ENCODE peak calls at places on chromosomes 13 and 19, in four cellular contexts. W is CD4-positive, CD25-positive, alpha-beta regulatory T cell; R is ascending aorta; J is pancreas. H is an unnamed sample.

GRCh38 chr19:50300814-50301606 is 28.2 kb downstream of the KCNC3 start:
- DNase-seq in J (no peak), W (no peak), R (no peak), H (no peak)

GRCh38 chr13:110642291-110642981 is 27.1 kb downstream of the NAXD start:
- DNase-seq in J (no peak), R (no peak), W (no peak), H (no peak)

GRCh38 chr13:41562541-41563178 is 105.3 kb downstream of the RGCC start:
- DNase-seq in J (no peak), W (no peak), R (no peak), H (no peak)

GRCh38 chr13:37481005-37481857 is 117.3 kb downstream of the POSTN start:
- DNase-seq in J (no peak), W (no peak), R (no peak), H (no peak)

GRCh38 chr13:77353980-77354379 is 27.1 kb upstream of the MYCBP2 start:
- DNase-seq in W (no peak), J (no peak), R (no peak), H (no peak)

GRCh38 chr13:109569938-109570711 is 216.3 kb downstream of the IRS2 start:
- DNase-seq in R (no peak), W (no peak), J (no peak), H (no peak)

GRCh38 chr13:71485913-71486312 is 381.1 kb downstream of the DACH1 start:
- DNase-seq in J (no peak), R (no peak), W (no peak), H (no peak)

GRCh38 chr13:109146912-109147624 is 517.7 kb downstream of the MYO16 start:
- DNase-seq in R (no peak), W (no peak), J (no peak), H (no peak)

GRCh38 chr13:37345869-37346268 is 240.4 kb upstream of the CSNK1A1L start:
- DNase-seq in J (no peak), W (no peak), R (no peak), H (no peak)

GRCh38 chr13:82833928-82834327 is 1048.3 kb downstream of the SLITRK1 start:
- DNase-seq in R (no peak), J (no peak), W (no peak), H (no peak)

GRCh38 chr13:41040584-41041334 is 20.6 kb upstream of the WBP4 start:
- DNase-seq in J (no peak), W (no peak), R (no peak), H (no peak)

GRCh38 chr19:39265321-39265916 is 2.8 kb upstream of the IFNL2 start:
- DNase-seq in W (no peak), R (no peak), J (no peak), H (no peak)

GRCh38 chr13:95124959-95125358 is 176.3 kb downstream of the ABCC4 start:
- DNase-seq in J (no peak), R (no peak), W (no peak), H (no peak)

GRCh38 chr13:79765331-79765730 is 284.4 kb downstream of the NDFIP2 start:
- DNase-seq in R (no peak), W (no peak), J (no peak), H (no peak)

GRCh38 chr19:18401580-18402112 is 4.2 kb upstream of the LRRC25 start:
- DNase-seq in R (peak; percentile 80), J (peak; percentile 54), W (no peak), H (peak; percentile 85)

GRCh38 chr13:51832471-51833152 is 12.4 kb downstream of the TMEM272 start:
- DNase-seq in R (no peak), W (peak; percentile 46), J (no peak), H (peak; percentile 26)

GRCh38 chr19:15432018-15432494 is 13.3 kb upstream of the AKAP8L start:
- DNase-seq in R (no peak), W (no peak), J (no peak), H (no peak)

GRCh38 chr13:40777166-40777956 is 6.4 kb upstream of the MRPS31 start:
- DNase-seq in J (peak; percentile 45), W (no peak), R (no peak), H (peak; percentile 43)

GRCh38 chr19:21604351-21604926 is 99.0 kb downstream of the ZNF429 start:
- DNase-seq in R (no peak), J (no peak), W (no peak), H (no peak)

GRCh38 chr13:111423168-111423785 is 102.8 kb downstream of the TEX29 start:
- DNase-seq in W (no peak), J (no peak), R (no peak), H (no peak)

GRCh38 chr19:11381535-11382369 is 2.4 kb downstream of the EPOR start:
- DNase-seq in J (peak; percentile 46), R (peak; percentile 89), W (peak; percentile 76), H (peak; percentile 78)
- H3K4me1 ChIP-seq in J (peaks cover 13% of the 10 kb centered on the region), R (peaks cover 48% of the 10 kb centered on the region), W (peaks cover 52% of the 10 kb centered on the region), H (peaks cover 26% of the 10 kb centered on the region)

GRCh38 chr19:954672-955494 is 29.0 kb downstream of the ARID3A start:
- DNase-seq in R (no peak), J (no peak), W (no peak), H (peak; percentile 51)

GRCh38 chr19:952680-953500 is 27.1 kb downstream of the ARID3A start:
- DNase-seq in R (no peak), W (no peak), J (no peak), H (peak; percentile 68)

GRCh38 chr19:954272-954671 is 28.4 kb downstream of the ARID3A start:
- DNase-seq in R (no peak), W (no peak), J (no peak), H (no peak)

GRCh38 chr19:952049-952679 is 26.3 kb downstream of the ARID3A start:
- DNase-seq in J (no peak), W (no peak), R (no peak), H (no peak)

DNA sequence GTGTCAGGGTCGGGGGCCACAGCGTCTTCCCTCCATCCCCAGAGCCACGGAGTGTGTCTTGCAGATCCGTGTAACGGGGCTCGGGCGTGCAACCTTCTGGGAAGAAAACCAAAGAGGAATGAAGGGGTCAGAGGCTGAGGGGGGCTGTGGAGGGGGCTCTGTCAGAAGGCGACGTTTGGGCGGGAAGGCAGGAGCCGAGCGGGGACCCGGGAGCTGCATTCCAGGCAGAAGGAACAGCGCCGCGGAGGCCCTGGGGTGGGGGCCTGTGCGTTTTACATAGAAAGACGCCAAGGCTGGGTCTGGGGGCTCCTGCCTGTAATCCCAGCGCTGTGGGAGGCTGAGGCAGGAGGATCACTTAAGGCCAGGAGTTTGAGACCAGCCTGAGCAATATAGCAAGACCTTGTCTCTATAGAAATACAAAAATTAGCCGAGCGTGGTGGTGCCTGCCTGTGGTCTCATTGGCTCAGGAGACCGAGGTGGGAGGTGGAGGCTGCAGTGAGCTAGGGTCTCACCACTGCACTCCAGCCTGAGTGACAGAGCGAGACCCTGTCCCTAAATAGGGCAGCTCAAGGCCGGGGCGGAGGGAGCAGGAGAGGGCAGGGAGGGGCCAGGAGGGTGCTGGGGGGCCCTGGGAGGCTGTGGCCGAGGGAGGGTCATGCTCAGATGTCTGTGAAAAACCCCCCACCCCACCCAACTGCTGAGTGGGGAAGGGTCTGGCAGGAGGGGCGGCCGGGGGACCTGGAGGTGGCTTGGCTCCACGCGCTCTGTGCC is 27.9 kb downstream of the ARID3A start:
- DNase-seq in J (no peak), R (no peak), W (no peak), H (no peak)
- H3K4me1 ChIP-seq in J (peaks cover 9% of the 10 kb centered on the region), R (no peaks in the 10 kb centered on the region), W (peaks cover 13% of the 10 kb centered on the region), H (peaks cover 43% of the 10 kb centered on the region)

DNA sequence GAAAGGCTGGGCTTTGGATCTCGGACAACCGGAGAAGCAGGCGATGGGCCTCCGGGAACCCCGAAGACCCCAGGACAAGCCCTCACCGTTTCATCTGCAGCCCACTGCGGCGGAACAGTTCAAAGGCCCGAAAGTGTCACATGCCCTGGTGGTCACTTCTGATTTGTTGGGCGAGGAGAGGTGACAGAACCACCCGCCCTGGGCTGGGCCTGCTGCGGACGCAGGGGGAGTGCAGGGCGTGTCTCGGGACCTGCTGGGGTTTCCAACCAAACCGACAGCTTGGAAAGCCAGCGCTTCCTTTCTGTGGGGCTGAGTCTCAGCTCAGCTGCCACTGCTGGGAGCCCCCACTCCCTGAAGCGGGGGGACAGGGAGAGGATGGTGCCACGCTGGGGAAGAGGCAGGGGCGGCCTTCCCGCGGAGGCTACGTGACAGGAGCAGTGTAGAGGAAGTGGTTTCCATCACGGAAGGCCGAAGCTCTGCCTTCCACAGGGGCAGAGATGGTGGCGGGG is 22.8 kb upstream of the ZBTB7A start:
- DNase-seq in J (no peak), R (no peak), W (no peak), H (peak; percentile 39)
- H3K4me1 ChIP-seq in J (no peaks in the 10 kb centered on the region), R (no peaks in the 10 kb centered on the region), W (peaks cover 41% of the 10 kb centered on the region), H (no peaks in the 10 kb centered on the region)

GRCh38 chr13:99277629-99278028 is 19.4 kb upstream of the GPR18 start:
- DNase-seq in W (no peak), R (no peak), J (no peak), H (no peak)
- H3K4me1 ChIP-seq in W (peaks cover 60% of the 10 kb centered on the region), R (peaks cover 9% of the 10 kb centered on the region), J (peaks cover 3% of the 10 kb centered on the region), H (peaks cover 15% of the 10 kb centered on the region)

DNA sequence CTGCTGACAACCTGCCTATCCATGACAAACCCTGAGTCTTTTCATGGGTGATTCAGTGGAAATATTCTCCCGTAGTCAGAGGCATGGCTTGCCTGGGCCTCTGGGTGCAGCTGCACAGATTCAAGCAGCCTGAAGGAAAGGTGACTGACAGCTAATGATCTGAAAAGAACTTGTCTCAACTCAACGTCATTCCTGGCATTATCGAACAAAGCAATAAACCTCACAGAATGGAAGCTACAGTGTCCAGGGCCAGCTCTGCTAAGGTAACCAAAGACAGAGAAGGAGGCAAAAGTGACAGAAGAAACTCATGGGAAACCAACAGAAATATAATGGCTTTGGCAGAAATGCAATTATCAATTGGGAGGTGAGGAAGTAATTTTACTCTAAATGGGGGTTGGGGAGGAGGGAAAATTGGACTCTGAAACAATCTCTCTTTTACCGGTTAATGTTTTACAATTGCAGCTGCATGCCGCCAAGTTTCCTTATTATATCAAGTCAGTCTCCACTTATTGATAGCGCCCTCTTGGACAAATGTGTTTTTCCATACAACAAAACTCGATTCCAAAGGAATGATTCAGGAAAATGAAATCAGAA is 12.9 kb downstream of the STARD13 start:
- DNase-seq in R (no peak), W (no peak), J (peak; percentile 72), H (peak; percentile 51)
- H3K4me1 ChIP-seq in R (peaks cover 26% of the 10 kb centered on the region), W (no peaks in the 10 kb centered on the region), J (peaks cover 67% of the 10 kb centered on the region), H (peaks cover 59% of the 10 kb centered on the region)

DNA sequence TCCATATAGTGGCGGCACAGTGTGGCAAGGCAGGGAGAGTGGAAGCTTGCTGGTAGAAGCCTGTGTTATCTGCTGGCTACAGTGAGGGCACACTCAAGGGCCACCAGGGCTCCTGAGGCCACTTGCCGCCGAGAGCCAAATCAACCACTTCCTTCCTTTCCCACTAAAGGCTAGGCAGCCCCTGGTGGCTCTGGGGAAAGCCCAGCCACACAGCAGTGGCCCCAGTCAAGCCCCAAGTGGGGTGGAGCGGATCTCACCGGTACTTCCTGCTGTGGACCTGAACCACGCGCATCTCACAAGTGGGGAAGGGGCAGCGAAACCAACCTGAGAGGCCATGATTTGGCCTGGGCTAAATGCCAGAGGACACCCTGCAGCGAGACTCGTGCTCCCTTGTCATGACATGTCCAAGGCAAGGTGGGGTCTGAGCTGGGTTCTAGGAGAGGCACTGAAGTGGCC is 21.9 kb upstream of the SLC35E1 start:
- DNase-seq in J (no peak), W (peak; percentile 27), R (no peak), H (peak; percentile 49)
- H3K4me1 ChIP-seq in J (peaks cover 6% of the 10 kb centered on the region), W (peaks cover 49% of the 10 kb centered on the region), R (no peaks in the 10 kb centered on the region), H (peaks cover 10% of the 10 kb centered on the region)